ENCODE peak calls at places on chromosomes 13 and 19, in five cellular contexts. T is pancreas, V is cardiac muscle cell, M is left ventricle myocardium inferior, B is tibial artery. E is an unnamed sample.

GRCh38 chr19:1361601-1362384 is 21.9 kb upstream of the NDUFS7 start:
- DNase-seq in T (no peak), V (peak; percentile 82), M (no peak), B (no peak), E (peak; percentile 69)

GRCh38 chr13:109012115-109012514 is 382.7 kb downstream of the MYO16 start:
- DNase-seq in T (no peak), V (no peak), M (no peak), B (no peak), E (no peak)

GRCh38 chr13:41973247-41973741 is 12.4 kb upstream of the VWA8 start:
- DNase-seq in T (no peak), V (no peak), M (no peak), B (no peak), E (no peak)

GRCh38 chr19:3987619-3988371 is 2.5 kb upstream of the EEF2 start:
- DNase-seq in T (peak; percentile 91), V (peak; percentile 86), M (peak; percentile 90), B (peak; percentile 82), E (peak; percentile 62)

GRCh38 chr13:40506592-40507446 is 159.6 kb downstream of the FOXO1 start:
- DNase-seq in T (no peak), V (no peak), M (no peak), B (no peak), E (no peak)

GRCh38 chr19:3243851-3244700 is 19.6 kb downstream of the CELF5 start:
- DNase-seq in T (peak; percentile 47), V (peak; percentile 68), M (no peak), B (no peak), E (peak; percentile 43)

GRCh38 chr13:98997738-98998641 is 20.1 kb upstream of the DOCK9 start:
- DNase-seq in T (no peak), V (no peak), M (no peak), B (no peak), E (no peak)

GRCh38 chr19:800360-801029 is 3.2 kb downstream of the PTBP1 start:
- DNase-seq in T (peak; percentile 63), V (peak; percentile 63), M (no peak), B (no peak), E (no peak)

GRCh38 chr13:98059276-98059675 is 83.6 kb upstream of the FARP1 start:
- DNase-seq in T (no peak), V (no peak), M (no peak), B (no peak), E (no peak)

GRCh38 chr13:113788413-113789135 is 29.5 kb downstream of the TMEM255B start:
- DNase-seq in T (no peak), V (no peak), M (no peak), B (no peak), E (no peak)

GRCh38 chr19:16590876-16591802 is 18.9 kb upstream of the SLC35E1 start:
- DNase-seq in T (no peak), V (no peak), M (no peak), B (no peak), E (no peak)

GRCh38 chr13:102800145-102801041 is 1.5 kb downstream of the BIVM start:
- DNase-seq in T (peak; percentile 86), V (peak; percentile 86), M (peak; percentile 86), B (peak; percentile 75), E (peak; percentile 57)

GRCh38 chr13:98839826-98840769 is 87.6 kb upstream of the SLC15A1 start:
- DNase-seq in T (peak; percentile 55), V (peak; percentile 70), M (peak; percentile 60), B (peak; percentile 48), E (peak; percentile 54)

GRCh38 chr13:29758591-29759114 is 91.8 kb downstream of the UBL3 start:
- DNase-seq in T (no peak), V (peak; percentile 40), M (no peak), B (no peak), E (peak; percentile 18)

GRCh38 chr19:38404858-38405257 is 2.0 kb downstream of the FAM98C start:
- DNase-seq in T (no peak), V (no peak), M (no peak), B (no peak), E (no peak)

GRCh38 chr13:36736119-36736726 is 62.4 kb downstream of the SERTM1 start:
- DNase-seq in T (peak; percentile 25), V (peak; percentile 80), M (no peak), B (no peak), E (peak; percentile 45)

GRCh38 chr13:103299079-103299478 is 232.9 kb upstream of the SLC10A2 start:
- DNase-seq in T (no peak), V (no peak), M (no peak), B (no peak), E (no peak)

DNA sequence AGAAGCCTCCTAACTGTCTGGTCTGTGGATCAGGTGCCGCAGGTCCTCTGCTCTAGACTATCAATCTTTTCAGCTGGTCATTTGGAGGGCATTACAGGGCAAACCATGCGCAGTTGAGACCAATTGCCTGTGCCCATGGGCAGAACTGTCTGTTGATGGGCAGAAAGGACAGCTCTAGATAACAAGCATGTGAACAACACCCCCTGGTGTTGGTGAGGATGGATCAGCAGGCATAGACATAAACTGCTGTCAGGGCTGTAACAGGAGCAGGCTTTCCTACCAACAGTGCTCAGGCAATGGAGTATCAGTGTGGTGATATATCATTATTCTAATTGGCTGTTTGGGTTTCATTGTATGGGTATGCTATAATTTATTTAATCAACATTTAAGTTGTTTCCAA is 104.7 kb upstream of the KL start:
- DNase-seq in T (no peak), V (peak; percentile 57), M (no peak), B (no peak), E (peak; percentile 51)
- TF ChIP-seq CTCF in T (no peak), V (peak; percentile 52), M (peak; percentile 55), B (no peak), E (peak; percentile 75)

GRCh38 chr13:75310005-75310580 is 171.9 kb downstream of the TBC1D4 start:
- DNase-seq in T (no peak), V (no peak), M (no peak), B (no peak), E (no peak)
- H3K4me3 ChIP-seq in T (no peak overlapping the region), V (no peak overlapping the region), M (no peak overlapping the region), B (no peak overlapping the region), E (no peak overlapping the region)

GRCh38 chr19:13926715-13927114 is 11.5 kb downstream of the PODNL1 start:
- DNase-seq in T (no peak), V (no peak), M (peak; percentile 29), B (no peak), E (no peak)

GRCh38 chr19:13923194-13923987 is 14.8 kb downstream of the PODNL1 start:
- DNase-seq in T (no peak), V (no peak), M (no peak), B (no peak), E (no peak)

GRCh38 chr19:13929340-13929739 is 8.9 kb downstream of the PODNL1 start:
- DNase-seq in T (no peak), V (no peak), M (no peak), B (no peak), E (no peak)

GRCh38 chr19:13929956-13930355 is 8.3 kb downstream of the PODNL1 start:
- DNase-seq in T (no peak), V (no peak), M (no peak), B (no peak), E (no peak)

GRCh38 chr19:13925990-13926389 is 12.2 kb downstream of the PODNL1 start:
- DNase-seq in T (no peak), V (no peak), M (no peak), B (no peak), E (no peak)
- H3K36me3 ChIP-seq in T (peaks cover 41% of the 10 kb centered on the region), V (peaks cover 6% of the 10 kb centered on the region), M (peaks cover 72% of the 10 kb centered on the region), B (peaks cover 58% of the 10 kb centered on the region), E (peaks cover 33% of the 10 kb centered on the region)

GRCh38 chr19:5228932-5229777 is 111.5 kb downstream of the PTPRS start:
- DNase-seq in T (no peak), V (peak; percentile 43), M (no peak), B (no peak), E (no peak)

GRCh38 chr19:5224480-5224879 is 116.1 kb downstream of the PTPRS start:
- DNase-seq in T (no peak), V (no peak), M (no peak), B (no peak), E (no peak)

GRCh38 chr19:5222821-5223321 is 117.7 kb downstream of the PTPRS start:
- DNase-seq in T (no peak), V (no peak), M (no peak), B (no peak), E (no peak)

GRCh38 chr19:5228490-5228889 is 112.1 kb downstream of the PTPRS start:
- DNase-seq in T (no peak), V (no peak), M (no peak), B (no peak), E (no peak)

GRCh38 chr19:5225486-5226345 is 114.9 kb downstream of the PTPRS start:
- DNase-seq in T (no peak), V (no peak), M (no peak), B (no peak), E (no peak)
- TF ChIP-seq CTCF in T (peak; percentile 14), V (peak; percentile 53), M (peak; percentile 49), B (peak; percentile 28), E (peak; percentile 78)

DNA sequence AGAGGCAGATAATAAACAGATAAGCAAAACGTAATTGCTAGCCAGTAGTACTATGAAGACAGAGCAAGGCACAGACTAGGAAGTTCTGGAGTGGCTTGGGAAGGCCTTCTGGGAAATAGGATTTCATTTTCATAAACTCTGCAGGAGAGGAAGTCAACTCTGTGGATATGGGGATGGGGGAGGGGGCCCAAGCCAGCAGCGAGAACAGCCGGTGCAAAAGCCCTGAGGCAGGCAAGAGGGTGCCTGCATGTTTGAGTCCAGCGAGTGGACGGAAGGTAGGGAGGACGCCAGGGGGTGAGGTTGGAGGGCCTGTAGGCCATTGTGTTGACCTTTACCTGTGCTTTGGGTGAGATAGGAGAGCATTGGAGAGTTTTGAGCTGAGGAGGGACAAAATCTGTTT is 9.0 kb upstream of the ASF1B start:
- DNase-seq in T (no peak), V (no peak), M (no peak), B (no peak), E (no peak)
- H3K4me3 ChIP-seq in T (no peak overlapping the region), V (no peak overlapping the region), M (no peak overlapping the region), B (no peak overlapping the region), E (no peak overlapping the region)